ENCODE peak calls at places on chromosome 13, in four cellular contexts. U is A549, O is SK-N-SH, L is uterus. X is an unnamed sample.

GRCh38 chr13:32022292-32022691 is 9.3 kb upstream of the FRY start:
- DNase-seq in U (no peak), L (peak; percentile 49), O (no peak), X (no peak)

GRCh38 chr13:101579291-101579802 is 126.9 kb downstream of the ITGBL1 start:
- DNase-seq in O (peak; percentile 46), L (no peak), U (no peak), X (no peak)

GRCh38 chr13:34620073-34620858 is 321.8 kb upstream of the NBEA start:
- DNase-seq in L (no peak), U (no peak), O (peak; percentile 37), X (no peak)

GRCh38 chr13:51267581-51267980 is 45.4 kb downstream of the FAM124A start:
- DNase-seq in O (no peak), U (no peak), L (no peak), X (no peak)

GRCh38 chr13:97211357-97211756 is 10.8 kb upstream of the MBNL2 start:
- DNase-seq in O (no peak), U (no peak), L (no peak), X (no peak)

GRCh38 chr13:97274782-97275252 is 52.7 kb downstream of the MBNL2 start:
- DNase-seq in O (no peak), L (no peak), U (no peak), X (no peak)

GRCh38 chr13:42360046-42360445 is 88.1 kb downstream of the AKAP11 start:
- DNase-seq in L (no peak), O (no peak), U (no peak), X (no peak)

GRCh38 chr13:91767681-91768080 is 369.3 kb downstream of the GPC5 start:
- DNase-seq in L (no peak), U (no peak), O (no peak), X (no peak)

GRCh38 chr13:100333141-100333540 is 244.2 kb downstream of the PCCA start:
- DNase-seq in O (no peak), U (no peak), L (no peak), X (no peak)

GRCh38 chr13:77919351-77920294 is 992 bp upstream of the EDNRB start:
- DNase-seq in O (peak; percentile 56), U (peak; percentile 5), L (peak; percentile 40), X (peak; percentile 45)

GRCh38 chr13:48068036-48068435 is 26.9 kb downstream of the MED4 start:
- DNase-seq in O (no peak), U (no peak), L (no peak), X (no peak)
- TF ChIP-seq CTCF in O (no peak), U (no peak), L (no peak), X (no peak)

GRCh38 chr13:110305949-110306339 is 1.0 kb downstream of the COL4A1 start:
- DNase-seq in U (no peak), O (no peak), L (no peak), X (no peak)
- H3K4me1 ChIP-seq in U (peaks cover 49% of the 10 kb centered on the region), O (peaks cover 41% of the 10 kb centered on the region), L (peaks cover 3% of the 10 kb centered on the region), X (peaks cover 10% of the 10 kb centered on the region)

GRCh38 chr13:28819046-28819747 is 942 bp upstream of the MTUS2 start:
- DNase-seq in L (peak; percentile 19), O (no peak), U (peak; percentile 10), X (no peak)

GRCh38 chr13:28820099-28821051 is at the start of gene MTUS2:
- DNase-seq in O (no peak), L (no peak), U (no peak), X (no peak)

GRCh38 chr13:28817204-28817603 is 2.9 kb upstream of the MTUS2 start:
- DNase-seq in L (no peak), O (no peak), U (peak; percentile 4), X (no peak)

GRCh38 chr13:28822161-28822560 is 2.0 kb downstream of the MTUS2 start:
- DNase-seq in O (no peak), L (no peak), U (no peak), X (no peak)

GRCh38 chr13:28819748-28820098 is 416 bp upstream of the MTUS2 start:
- DNase-seq in O (peak; percentile 85), U (peak; percentile 15), L (no peak), X (peak; percentile 16)
- H3K4me3 ChIP-seq in O (peak overlapping the region; percentile 30), U (peak overlapping the region; percentile 54), L (no peak overlapping the region), X (no peak overlapping the region)

GRCh38 chr13:21606251-21606650 is 2.3 kb upstream of the MICU2 start:
- DNase-seq in U (no peak), L (no peak), O (no peak), X (no peak)

GRCh38 chr13:21608961-21609360 is 5.0 kb upstream of the MICU2 start:
- DNase-seq in O (no peak), U (no peak), L (no peak), X (no peak)

GRCh38 chr13:21606781-21607180 is 2.8 kb upstream of the MICU2 start:
- DNase-seq in L (no peak), O (no peak), U (no peak), X (no peak)

GRCh38 chr13:21603531-21604448 is at the start of gene MICU2:
- DNase-seq in U (peak; percentile 79), L (peak; percentile 91), O (peak; percentile 92), X (peak; percentile 96)
- TF ChIP-seq CTCF in U (no peak), L (peak; percentile 23), O (no peak), X (peak; percentile 13)

DNA sequence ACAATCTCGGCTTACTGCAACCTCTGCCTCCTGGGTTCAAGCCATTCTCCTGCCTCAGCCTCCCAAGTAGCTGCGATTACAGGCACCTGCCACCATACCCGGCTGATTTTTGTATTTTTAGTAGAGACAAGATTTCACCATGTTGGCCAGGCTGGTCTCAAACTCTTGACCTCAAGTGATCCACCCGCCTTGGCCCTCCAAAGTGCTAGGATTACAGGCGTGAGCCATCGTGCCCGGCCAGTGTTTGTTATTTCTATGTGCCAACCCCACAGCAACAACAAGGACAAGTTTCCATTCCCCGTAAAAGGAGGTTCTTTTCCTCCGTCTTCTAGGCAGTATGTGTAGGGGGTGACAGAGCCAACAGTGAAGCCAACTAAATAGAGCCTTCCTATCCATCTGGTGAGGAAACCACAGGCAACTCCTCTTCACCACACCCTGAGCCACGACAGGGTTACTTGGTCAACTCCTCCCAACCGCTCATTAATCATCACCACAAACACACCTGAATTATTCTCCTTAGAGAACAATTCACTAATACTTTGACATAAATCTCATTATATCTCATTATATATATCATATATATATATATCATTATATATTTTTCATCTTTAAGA is 25.5 kb downstream of the FOXO1 start:
- DNase-seq in O (no peak), L (no peak), U (no peak), X (no peak)
- H3K4me1 ChIP-seq in O (no peaks in the 10 kb centered on the region), L (peaks cover 18% of the 10 kb centered on the region), U (peaks cover 17% of the 10 kb centered on the region), X (peaks cover 75% of the 10 kb centered on the region)

DNA sequence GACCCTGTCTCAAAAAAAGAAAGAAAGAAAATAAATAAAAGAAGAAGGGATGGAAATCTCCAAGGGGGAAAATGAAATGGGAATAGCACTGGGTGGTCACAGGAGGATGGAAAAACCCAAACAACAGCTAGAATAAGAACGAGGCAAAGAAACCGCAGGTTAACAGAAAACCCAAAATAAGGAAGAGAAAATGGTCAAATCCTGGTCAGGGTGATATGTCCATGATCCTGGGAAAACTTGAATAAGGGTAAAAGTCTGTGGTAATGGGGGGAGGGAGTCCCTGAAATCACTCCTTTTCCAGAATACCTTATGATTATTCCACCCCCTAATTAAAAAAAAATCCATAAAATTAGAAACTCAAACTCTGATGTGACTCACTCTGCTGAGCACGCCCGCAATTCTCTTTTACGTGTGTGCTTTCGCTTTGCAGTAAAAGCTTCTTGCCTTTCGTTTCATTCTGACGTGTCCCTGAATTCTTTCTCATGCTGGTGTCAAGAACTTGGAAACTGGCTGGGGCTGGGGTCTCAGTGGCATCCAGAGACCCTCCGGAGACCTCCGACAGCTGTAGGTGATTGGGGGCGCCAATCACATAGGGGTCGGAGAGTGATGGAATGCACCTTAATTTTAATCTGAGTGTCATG is 4.3 kb upstream of the NAXD start:
- DNase-seq in O (no peak), U (no peak), L (no peak), X (no peak)
- H3K4me3 ChIP-seq in O (no peak overlapping the region), U (no peak overlapping the region), L (no peak overlapping the region), X (no peak overlapping the region)

GRCh38 chr13:95535243-95535642 is 17.3 kb upstream of the CLDN10 start:
- DNase-seq in U (peak; percentile 45), O (no peak), L (no peak), X (no peak)
- TF ChIP-seq CTCF in U (no peak), O (no peak), L (no peak), X (no peak)

GRCh38 chr13:23377603-23378002 is 55.9 kb downstream of the SACS start:
- DNase-seq in U (no peak), L (peak; percentile 29), O (no peak), X (peak; percentile 46)
- H3K4me1 ChIP-seq in U (peaks cover 22% of the 10 kb centered on the region), L (peaks cover 13% of the 10 kb centered on the region), O (peaks cover 29% of the 10 kb centered on the region), X (no peaks in the 10 kb centered on the region)

GRCh38 chr13:80502359-80502758 is 161.4 kb upstream of the SPRY2 start:
- DNase-seq in O (no peak), U (no peak), L (no peak), X (no peak)

GRCh38 chr13:80497978-80498377 is 157.1 kb upstream of the SPRY2 start:
- DNase-seq in O (no peak), L (no peak), U (no peak), X (no peak)

GRCh38 chr13:80497439-80497838 is 156.5 kb upstream of the SPRY2 start:
- DNase-seq in U (no peak), L (no peak), O (peak; percentile 15), X (no peak)

GRCh38 chr13:80498433-80498832 is 157.5 kb upstream of the SPRY2 start:
- DNase-seq in O (no peak), U (no peak), L (no peak), X (no peak)

DNA sequence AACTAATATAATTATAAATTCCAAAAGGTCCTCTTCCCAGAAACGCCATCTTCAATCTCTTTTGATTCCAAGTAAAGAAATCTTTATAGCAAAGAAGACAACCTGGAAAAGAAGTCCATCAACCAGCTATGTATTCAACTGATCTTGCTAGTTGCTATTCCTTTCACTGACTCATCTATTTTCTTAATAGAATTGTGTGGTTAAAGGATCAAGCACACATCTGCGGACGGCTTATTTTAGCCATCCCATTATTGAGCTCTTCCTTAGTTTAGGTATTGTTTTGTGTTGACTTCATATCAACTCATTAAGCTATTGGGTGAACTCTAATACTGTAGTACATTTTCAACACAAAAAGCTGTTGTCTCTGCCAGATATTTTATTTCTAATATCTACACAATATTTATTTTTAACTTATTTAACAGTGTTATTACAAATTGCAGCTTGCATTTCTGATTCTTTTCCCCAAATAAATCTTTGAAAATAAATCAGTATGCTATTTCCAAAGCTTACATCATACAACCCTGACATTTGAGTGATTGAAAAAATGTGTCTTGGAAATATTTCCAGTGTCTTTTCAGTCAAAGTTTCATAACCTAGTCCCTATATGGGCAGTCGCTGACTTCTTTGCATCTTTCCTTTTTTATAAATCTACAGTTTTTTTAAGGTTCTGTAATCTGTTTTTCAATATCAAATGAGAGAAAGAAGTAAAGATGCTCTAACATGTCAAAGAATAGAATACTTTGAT is 158.8 kb upstream of the SPRY2 start:
- DNase-seq in L (no peak), O (no peak), U (no peak), X (no peak)
- H3K4me3 ChIP-seq in L (no peak overlapping the region), O (no peak overlapping the region), U (no peak overlapping the region), X (no peak overlapping the region)

X was measured in mucosa of descending colon.